ENCODE peak calls at places on chromosome 15, in five cellular contexts. K, X, L, Z and R are unnamed samples.

GRCh38 chr15:42182976-42183375 is 25.1 kb downstream of the VPS39 start:
- DNase-seq in K (no peak), X (no peak), L (no peak), Z (no peak), R (no peak)

GRCh38 chr15:50135123-50135541 is 16.1 kb upstream of the ATP8B4 start:
- DNase-seq in K (no peak), X (no peak), L (peak), Z (no peak), R (peak)

GRCh38 chr15:94864600-94864999 is 633.2 kb downstream of the MCTP2 start:
- DNase-seq in K (no peak), X (no peak), L (no peak), Z (no peak), R (no peak)

GRCh38 chr15:28904023-28904422 is 18.2 kb downstream of the APBA2 start:
- DNase-seq in K (no peak), X (no peak), L (no peak), Z (no peak), R (no peak)

GRCh38 chr15:67882487-67883227 is 42.8 kb upstream of the RNU6-1 start:
- DNase-seq in K (no peak), X (no peak), L (peak), Z (no peak), R (no peak)

GRCh38 chr15:39851505-39852082 is 68.5 kb downstream of the GPR176 start:
- DNase-seq in K (no peak), X (no peak), L (no peak), Z (no peak), R (no peak)

GRCh38 chr15:67037694-67038093 is 27.7 kb upstream of the SMAD3 start:
- DNase-seq in K (no peak), X (no peak), L (no peak), Z (peak), R (no peak)

GRCh38 chr15:56346414-56346813 is 18.8 kb upstream of the TEX9 start:
- DNase-seq in K (no peak), X (no peak), L (no peak), Z (no peak), R (no peak)

GRCh38 chr15:34783471-34783870 is 11.9 kb downstream of the ACTC1 start:
- DNase-seq in K (no peak), X (no peak), L (no peak), Z (peak), R (no peak)

GRCh38 chr15:70014860-70015490 is 82.7 kb downstream of the TLE3 start:
- DNase-seq in K (no peak), X (no peak), L (no peak), Z (no peak), R (no peak)

GRCh38 chr15:33400941-33401340 is 90.2 kb downstream of the RYR3 start:
- DNase-seq in K (no peak), X (no peak), L (no peak), Z (no peak), R (no peak)

GRCh38 chr15:86608461-86608860 is 528.8 kb downstream of the AGBL1 start:
- DNase-seq in K (no peak), X (no peak), L (no peak), Z (peak), R (no peak)

GRCh38 chr15:90665288-90666134 is 51.6 kb upstream of the BLM start:
- DNase-seq in K (peak), X (no peak), L (peak), Z (peak), R (peak)

GRCh38 chr15:40050788-40051615 is 12.0 kb upstream of the SRP14 start:
- DNase-seq in K (peak), X (no peak), L (no peak), Z (no peak), R (no peak)

GRCh38 chr15:64478863-64479262 is 18.5 kb downstream of the ZNF609 start:
- DNase-seq in K (no peak), X (no peak), L (no peak), Z (no peak), R (no peak)

GRCh38 chr15:68578175-68578959 is 426 bp upstream of the CORO2B start:
- DNase-seq in K (peak), X (peak), L (peak), Z (peak), R (peak)

GRCh38 chr15:88704791-88705768 is 66.3 kb downstream of the ISG20 start:
- DNase-seq in K (peak), X (peak), L (peak), Z (peak), R (no peak)

GRCh38 chr15:39300451-39301153 is 280.3 kb upstream of the THBS1 start:
- DNase-seq in K (no peak), X (no peak), L (no peak), Z (no peak), R (no peak)